ENCODE peak calls at places on chromosomes 12 and 14, in ten cellular contexts. One of them, this sample, is unnamed.

GRCh38 chr14:92677955-92678354 is 70.5 kb downstream of the LGMN start:
- DNase-seq in uterus: no peak
- DNase-seq in PC-3: no peak
- DNase-seq in pancreas: no peak
- DNase-seq in suprapubic skin: no peak
- DNase-seq in cardiac muscle cell: no peak
- DNase-seq in SK-N-SH: no peak
- DNase-seq in caudate nucleus: no peak
- DNase-seq in mesendoderm: no peak
- DNase-seq in small intestine: no peak
- DNase-seq in this sample: no peak

GRCh38 chr14:100983710-100984109 is 80.2 kb upstream of the RTL1 start:
- DNase-seq in uterus: no peak
- DNase-seq in PC-3: no peak
- DNase-seq in pancreas: no peak
- DNase-seq in suprapubic skin: no peak
- DNase-seq in cardiac muscle cell: no peak
- DNase-seq in SK-N-SH: no peak
- DNase-seq in caudate nucleus: no peak
- DNase-seq in mesendoderm: no peak
- DNase-seq in small intestine: no peak
- DNase-seq in this sample: no peak

GRCh38 chr12:76623929-76624328 is 64.4 kb upstream of the OSBPL8 start:
- DNase-seq in uterus: no peak
- DNase-seq in PC-3: peak
- DNase-seq in pancreas: no peak
- DNase-seq in suprapubic skin: no peak
- DNase-seq in cardiac muscle cell: no peak
- DNase-seq in SK-N-SH: no peak
- DNase-seq in caudate nucleus: no peak
- DNase-seq in mesendoderm: peak
- DNase-seq in small intestine: peak
- DNase-seq in this sample: no peak

GRCh38 chr12:232731-233614 is 19.0 kb upstream of the SLC6A12 start:
- DNase-seq in uterus: no peak
- DNase-seq in PC-3: no peak
- DNase-seq in pancreas: no peak
- DNase-seq in suprapubic skin: no peak
- DNase-seq in cardiac muscle cell: no peak
- DNase-seq in SK-N-SH: no peak
- DNase-seq in caudate nucleus: no peak
- DNase-seq in mesendoderm: no peak
- DNase-seq in small intestine: no peak
- DNase-seq in this sample: no peak

GRCh38 chr12:16325426-16325825 is 22.0 kb upstream of the MGST1 start:
- DNase-seq in uterus: no peak
- DNase-seq in PC-3: no peak
- DNase-seq in pancreas: no peak
- DNase-seq in suprapubic skin: no peak
- DNase-seq in cardiac muscle cell: no peak
- DNase-seq in SK-N-SH: no peak
- DNase-seq in caudate nucleus: no peak
- DNase-seq in mesendoderm: no peak
- DNase-seq in small intestine: peak
- DNase-seq in this sample: no peak

GRCh38 chr14:89861630-89862029 is 92.9 kb downstream of the EFCAB11 start:
- DNase-seq in uterus: no peak
- DNase-seq in PC-3: no peak
- DNase-seq in pancreas: no peak
- DNase-seq in suprapubic skin: no peak
- DNase-seq in cardiac muscle cell: no peak
- DNase-seq in SK-N-SH: no peak
- DNase-seq in caudate nucleus: no peak
- DNase-seq in mesendoderm: no peak
- DNase-seq in small intestine: no peak
- DNase-seq in this sample: no peak

GRCh38 chr12:59403259-59403932 is 192.4 kb upstream of the SLC16A7 start:
- DNase-seq in uterus: peak
- DNase-seq in PC-3: peak
- DNase-seq in pancreas: no peak
- DNase-seq in suprapubic skin: no peak
- DNase-seq in cardiac muscle cell: peak
- DNase-seq in SK-N-SH: peak
- DNase-seq in caudate nucleus: no peak
- DNase-seq in mesendoderm: peak
- DNase-seq in small intestine: peak
- DNase-seq in this sample: no peak

GRCh38 chr12:34396006-34396860 is 373.9 kb downstream of the ALG10 start:
- DNase-seq in uterus: peak
- DNase-seq in PC-3: no peak
- DNase-seq in pancreas: peak
- DNase-seq in suprapubic skin: peak
- DNase-seq in cardiac muscle cell: no peak
- DNase-seq in SK-N-SH: peak
- DNase-seq in caudate nucleus: no peak
- DNase-seq in mesendoderm: no peak
- DNase-seq in small intestine: no peak
- DNase-seq in this sample: no peak

GRCh38 chr14:70887207-70888150 is 19.8 kb upstream of the PCNX1 start:
- DNase-seq in uterus: no peak
- DNase-seq in PC-3: no peak
- DNase-seq in pancreas: no peak
- DNase-seq in suprapubic skin: no peak
- DNase-seq in cardiac muscle cell: no peak
- DNase-seq in SK-N-SH: no peak
- DNase-seq in caudate nucleus: no peak
- DNase-seq in mesendoderm: no peak
- DNase-seq in small intestine: peak
- DNase-seq in this sample: no peak

GRCh38 chr14:53226553-53226952 is 73.4 kb upstream of the DDHD1 start:
- DNase-seq in uterus: no peak
- DNase-seq in PC-3: no peak
- DNase-seq in pancreas: no peak
- DNase-seq in suprapubic skin: no peak
- DNase-seq in cardiac muscle cell: no peak
- DNase-seq in SK-N-SH: no peak
- DNase-seq in caudate nucleus: no peak
- DNase-seq in mesendoderm: no peak
- DNase-seq in small intestine: no peak
- DNase-seq in this sample: no peak

GRCh38 chr12:21751517-21751916 is 23.0 kb downstream of the KCNJ8 start:
- DNase-seq in uterus: peak
- DNase-seq in PC-3: no peak
- DNase-seq in pancreas: no peak
- DNase-seq in suprapubic skin: no peak
- DNase-seq in cardiac muscle cell: no peak
- DNase-seq in SK-N-SH: no peak
- DNase-seq in caudate nucleus: no peak
- DNase-seq in mesendoderm: no peak
- DNase-seq in small intestine: peak
- DNase-seq in this sample: no peak

GRCh38 chr12:47554046-47554653 is 151.7 kb downstream of the RPAP3 start:
- DNase-seq in uterus: no peak
- DNase-seq in PC-3: no peak
- DNase-seq in pancreas: no peak
- DNase-seq in suprapubic skin: no peak
- DNase-seq in cardiac muscle cell: no peak
- DNase-seq in SK-N-SH: no peak
- DNase-seq in caudate nucleus: no peak
- DNase-seq in mesendoderm: no peak
- DNase-seq in small intestine: no peak
- DNase-seq in this sample: no peak

GRCh38 chr14:95522556-95522955 is 6.1 kb upstream of the SYNE3 start:
- DNase-seq in uterus: no peak
- DNase-seq in PC-3: no peak
- DNase-seq in pancreas: no peak
- DNase-seq in suprapubic skin: no peak
- DNase-seq in cardiac muscle cell: no peak
- DNase-seq in SK-N-SH: no peak
- DNase-seq in caudate nucleus: no peak
- DNase-seq in mesendoderm: no peak
- DNase-seq in small intestine: no peak
- DNase-seq in this sample: no peak

GRCh38 chr12:81712536-81712935 is 46.6 kb downstream of the PPFIA2 start:
- DNase-seq in uterus: no peak
- DNase-seq in PC-3: no peak
- DNase-seq in pancreas: no peak
- DNase-seq in suprapubic skin: no peak
- DNase-seq in cardiac muscle cell: no peak
- DNase-seq in SK-N-SH: no peak
- DNase-seq in caudate nucleus: no peak
- DNase-seq in mesendoderm: no peak
- DNase-seq in small intestine: no peak
- DNase-seq in this sample: no peak

GRCh38 chr14:26984318-26985177 is 386.7 kb upstream of the NOVA1 start:
- DNase-seq in uterus: peak
- DNase-seq in PC-3: peak
- DNase-seq in pancreas: peak
- DNase-seq in suprapubic skin: peak
- DNase-seq in cardiac muscle cell: peak
- DNase-seq in SK-N-SH: peak
- DNase-seq in caudate nucleus: no peak
- DNase-seq in mesendoderm: peak
- DNase-seq in small intestine: peak
- DNase-seq in this sample: no peak

GRCh38 chr12:104653730-104654328 is 197.1 kb downstream of the CHST11 start:
- DNase-seq in uterus: no peak
- DNase-seq in PC-3: peak
- DNase-seq in pancreas: no peak
- DNase-seq in suprapubic skin: no peak
- DNase-seq in cardiac muscle cell: no peak
- DNase-seq in SK-N-SH: no peak
- DNase-seq in caudate nucleus: no peak
- DNase-seq in mesendoderm: peak
- DNase-seq in small intestine: peak
- DNase-seq in this sample: no peak

GRCh38 chr12:116188581-116188980 is 88.9 kb downstream of the MED13L start:
- DNase-seq in uterus: no peak
- DNase-seq in PC-3: no peak
- DNase-seq in pancreas: no peak
- DNase-seq in suprapubic skin: no peak
- DNase-seq in cardiac muscle cell: no peak
- DNase-seq in SK-N-SH: no peak
- DNase-seq in caudate nucleus: no peak
- DNase-seq in mesendoderm: no peak
- DNase-seq in small intestine: no peak
- DNase-seq in this sample: no peak
- H3K27ac ChIP-seq in uterus: no peak
- H3K27ac ChIP-seq in PC-3: no peak
- H3K27ac ChIP-seq in pancreas: no peak
- H3K27ac ChIP-seq in suprapubic skin: no peak
- H3K27ac ChIP-seq in cardiac muscle cell: peak
- H3K27ac ChIP-seq in SK-N-SH: no peak
- H3K27ac ChIP-seq in caudate nucleus: no peak
- H3K27ac ChIP-seq in mesendoderm: no peak
- H3K27ac ChIP-seq in small intestine: no peak
- H3K27ac ChIP-seq in this sample: no peak

GRCh38 chr14:105025429-105025828 is 4.5 kb upstream of the CDCA4 start:
- DNase-seq in uterus: no peak
- DNase-seq in PC-3: peak
- DNase-seq in pancreas: no peak
- DNase-seq in suprapubic skin: no peak
- DNase-seq in cardiac muscle cell: no peak
- DNase-seq in SK-N-SH: no peak
- DNase-seq in caudate nucleus: no peak
- DNase-seq in mesendoderm: no peak
- DNase-seq in small intestine: no peak
- DNase-seq in this sample: no peak
- H3K27ac ChIP-seq in uterus: no peak
- H3K27ac ChIP-seq in PC-3: peak
- H3K27ac ChIP-seq in pancreas: no peak
- H3K27ac ChIP-seq in suprapubic skin: peak
- H3K27ac ChIP-seq in cardiac muscle cell: no peak
- H3K27ac ChIP-seq in SK-N-SH: peak
- H3K27ac ChIP-seq in caudate nucleus: no peak
- H3K27ac ChIP-seq in mesendoderm: no peak
- H3K27ac ChIP-seq in small intestine: no peak
- H3K27ac ChIP-seq in this sample: peak

DNA sequence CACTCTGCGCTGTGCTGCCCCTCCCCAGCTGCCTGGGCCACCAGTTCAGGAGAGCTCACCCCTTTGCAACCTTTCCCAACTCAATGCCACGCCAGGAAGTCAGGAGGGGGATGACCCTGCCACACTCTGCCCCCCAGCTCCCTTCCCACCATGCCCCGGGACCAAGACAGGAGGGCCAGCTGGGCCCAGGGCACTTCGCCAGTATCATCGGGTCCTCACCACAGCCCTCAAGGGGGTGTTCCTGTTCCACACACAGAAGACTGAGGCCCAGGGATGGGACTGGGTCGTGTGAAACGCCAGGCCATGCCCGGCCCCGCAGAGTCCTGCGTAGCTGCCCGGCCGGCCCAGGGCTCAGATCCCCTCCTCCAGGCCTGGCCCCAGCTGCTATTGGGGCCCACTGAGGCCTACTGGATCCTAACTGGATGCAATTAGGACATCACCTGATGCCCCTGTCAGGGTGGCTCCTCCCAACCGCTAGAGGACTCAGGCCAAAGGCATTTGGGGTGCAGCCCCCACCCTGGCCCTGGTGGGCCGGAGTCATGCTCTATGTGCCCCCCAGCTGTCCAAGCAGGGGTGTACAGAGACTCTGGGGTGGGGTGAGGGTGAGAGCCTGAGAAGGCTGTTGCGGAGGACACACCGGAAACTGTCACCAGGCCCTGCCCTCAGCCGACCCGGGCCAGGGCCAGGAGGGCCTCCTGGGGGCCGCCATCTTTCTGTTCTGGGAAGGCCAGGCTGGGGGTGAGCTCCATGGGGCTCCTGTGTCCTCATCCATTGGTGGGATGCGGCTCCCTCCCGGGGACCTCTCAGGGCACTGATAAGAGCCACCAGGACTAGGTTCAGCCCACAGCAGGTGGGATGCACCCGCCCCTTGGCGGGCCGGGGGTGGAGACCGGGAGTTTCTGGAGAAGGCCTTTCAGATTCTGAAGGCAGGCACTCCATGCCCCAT is 29.3 kb upstream of the ANKRD9 start:
- DNase-seq in uterus: no peak
- DNase-seq in PC-3: no peak
- DNase-seq in pancreas: no peak
- DNase-seq in suprapubic skin: no peak
- DNase-seq in cardiac muscle cell: no peak
- DNase-seq in SK-N-SH: peak
- DNase-seq in caudate nucleus: no peak
- DNase-seq in mesendoderm: no peak
- DNase-seq in small intestine: no peak
- DNase-seq in this sample: no peak
- H3K27ac ChIP-seq in uterus: no peak
- H3K27ac ChIP-seq in PC-3: no peak
- H3K27ac ChIP-seq in pancreas: no peak
- H3K27ac ChIP-seq in suprapubic skin: no peak
- H3K27ac ChIP-seq in cardiac muscle cell: no peak
- H3K27ac ChIP-seq in SK-N-SH: no peak
- H3K27ac ChIP-seq in caudate nucleus: no peak
- H3K27ac ChIP-seq in mesendoderm: no peak
- H3K27ac ChIP-seq in small intestine: no peak
- H3K27ac ChIP-seq in this sample: no peak

DNA sequence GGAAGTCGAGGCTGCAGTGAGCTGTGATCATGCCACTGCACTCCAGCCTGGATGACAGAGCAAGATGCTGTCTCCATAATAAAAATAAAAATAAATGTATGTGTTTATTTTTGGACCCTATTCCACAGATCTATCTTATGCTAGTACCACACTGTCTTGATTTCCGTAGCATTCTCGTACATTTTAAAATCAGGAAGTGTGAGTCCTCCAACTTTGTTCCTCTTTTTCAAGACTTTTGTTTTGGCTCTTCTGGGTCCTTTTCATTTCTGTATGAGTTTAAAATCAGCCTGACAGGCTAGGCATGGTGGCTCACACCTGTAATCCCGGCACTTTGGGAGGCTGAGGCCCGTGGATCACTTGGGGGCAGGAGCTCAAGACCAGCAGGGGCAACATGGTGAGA is 25.8 kb downstream of the DAO start:
- DNase-seq in uterus: no peak
- DNase-seq in PC-3: no peak
- DNase-seq in pancreas: no peak
- DNase-seq in suprapubic skin: no peak
- DNase-seq in cardiac muscle cell: no peak
- DNase-seq in SK-N-SH: no peak
- DNase-seq in caudate nucleus: no peak
- DNase-seq in mesendoderm: no peak
- DNase-seq in small intestine: no peak
- DNase-seq in this sample: no peak
- H3K27ac ChIP-seq in uterus: no peak
- H3K27ac ChIP-seq in PC-3: no peak
- H3K27ac ChIP-seq in pancreas: no peak
- H3K27ac ChIP-seq in suprapubic skin: no peak
- H3K27ac ChIP-seq in cardiac muscle cell: no peak
- H3K27ac ChIP-seq in SK-N-SH: no peak
- H3K27ac ChIP-seq in caudate nucleus: no peak
- H3K27ac ChIP-seq in mesendoderm: no peak
- H3K27ac ChIP-seq in small intestine: no peak
- H3K27ac ChIP-seq in this sample: no peak

This sample was measured in epithelial cell of prostate.